ENCODE peak calls at places on chromosome 10, in seven cellular contexts. S is body of pancreas, I is spleen, Y is transverse colon, R is uterus, O is esophagus squamous epithelium, L is GM12878. K is an unnamed sample.

GRCh38 chr10:116770281-116770680 is 27.9 kb upstream of the HSPA12A start:
- DNase-seq in O (no peak), R (no peak), Y (no peak), L (no peak), S (no peak), I (no peak), K (no peak)

GRCh38 chr10:77398986-77399755 is 238.4 kb downstream of the KCNMA1 start:
- DNase-seq in I (no peak), O (no peak), R (no peak), Y (no peak), L (no peak), S (no peak), K (no peak)

GRCh38 chr10:13890617-13891541 is 304.1 kb downstream of the PRPF18 start:
- DNase-seq in L (no peak), S (no peak), I (no peak), R (peak), Y (no peak), O (no peak), K (no peak)

GRCh38 chr10:121592155-121592890 is 5.9 kb downstream of the FGFR2 start:
- DNase-seq in I (peak), O (no peak), Y (no peak), S (no peak), R (no peak), L (no peak), K (peak)

GRCh38 chr10:108904163-108904878 is 1019.0 kb downstream of the XPNPEP1 start:
- DNase-seq in Y (no peak), L (no peak), S (no peak), R (no peak), O (no peak), I (no peak), K (no peak)

GRCh38 chr10:11162828-11163599 is 145.3 kb downstream of the CELF2 start:
- DNase-seq in I (peak), S (no peak), R (no peak), Y (peak), L (peak), O (peak), K (peak)

GRCh38 chr10:14945097-14945496 is 8.8 kb downstream of the DCLRE1C start:
- DNase-seq in O (no peak), S (no peak), I (no peak), R (no peak), L (no peak), Y (no peak), K (no peak)

GRCh38 chr10:91049961-91050360 is 129.1 kb upstream of the ANKRD1 start:
- DNase-seq in R (no peak), L (no peak), Y (no peak), I (no peak), S (no peak), O (no peak), K (no peak)

GRCh38 chr10:47336387-47337134 is 11.6 kb upstream of the RBP3 start:
- DNase-seq in I (no peak), R (no peak), Y (no peak), S (no peak), L (no peak), O (no peak), K (no peak)

GRCh38 chr10:32004161-32004591 is 52.0 kb downstream of the KIF5B start:
- DNase-seq in Y (peak), I (peak), O (no peak), S (peak), L (no peak), R (no peak), K (no peak)

GRCh38 chr10:86388119-86388704 is 21.6 kb upstream of the GRID1 start:
- DNase-seq in L (no peak), R (no peak), Y (no peak), S (no peak), I (no peak), O (no peak), K (peak)

GRCh38 chr10:86390337-86391120 is 23.9 kb upstream of the GRID1 start:
- DNase-seq in R (no peak), O (no peak), S (no peak), I (no peak), Y (no peak), L (no peak), K (no peak)

GRCh38 chr10:86391236-86391840 is 24.7 kb upstream of the GRID1 start:
- DNase-seq in R (no peak), L (no peak), Y (no peak), O (no peak), I (no peak), S (no peak), K (peak)

GRCh38 chr10:86387221-86387794 is 20.7 kb upstream of the GRID1 start:
- DNase-seq in Y (no peak), R (no peak), I (no peak), S (no peak), O (no peak), L (no peak), K (peak)

GRCh38 chr10:86389441-86390193 is 23.0 kb upstream of the GRID1 start:
- DNase-seq in R (peak), O (no peak), I (no peak), Y (peak), L (no peak), S (peak), K (no peak)
- H3K4me3 ChIP-seq in R (peak), O (peak), I (peak), Y (peak), L (peak), S (no peak), K (no peak)

DNA sequence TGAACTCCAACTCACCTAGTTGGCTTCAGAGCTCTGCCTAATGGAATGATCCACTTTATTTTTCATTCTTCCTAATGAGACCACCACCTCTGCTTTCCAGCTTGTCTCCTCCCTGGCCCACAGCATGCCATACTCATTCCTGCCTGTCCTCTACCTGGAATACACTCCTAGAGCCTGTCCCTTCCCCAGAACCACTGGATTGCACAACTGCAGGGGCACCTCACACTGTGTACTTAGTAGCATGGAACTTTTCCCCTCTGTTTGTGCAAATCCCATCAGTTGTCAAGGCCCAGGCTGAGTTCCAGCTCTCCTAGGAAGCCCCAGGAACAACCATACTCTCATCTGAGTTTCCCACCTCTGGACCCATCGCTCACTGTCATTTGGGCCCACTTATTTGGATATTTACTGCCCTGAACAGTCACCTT is 15.6 kb downstream of the ALDH18A1 start:
- DNase-seq in R (no peak), L (no peak), S (no peak), O (no peak), I (no peak), Y (no peak), K (no peak)
- TF ChIP-seq CTCF in R (no peak), L (no peak), S (no peak), O (no peak), I (no peak), Y (no peak), K (no peak)

GRCh38 chr10:35195361-35196306 is 69.0 kb downstream of the CREM start:
- DNase-seq in S (peak), O (no peak), R (peak), L (peak), Y (peak), I (peak), K (peak)

GRCh38 chr10:35194471-35194870 is 67.8 kb downstream of the CREM start:
- DNase-seq in R (no peak), L (no peak), S (no peak), Y (no peak), O (no peak), I (no peak), K (no peak)

GRCh38 chr10:35192645-35193249 is 66.1 kb downstream of the CREM start:
- DNase-seq in I (no peak), S (no peak), L (no peak), O (no peak), R (no peak), Y (no peak), K (no peak)

GRCh38 chr10:35191523-35191922 is 64.9 kb downstream of the CREM start:
- DNase-seq in L (no peak), Y (peak), I (no peak), S (no peak), O (no peak), R (no peak), K (peak)

DNA sequence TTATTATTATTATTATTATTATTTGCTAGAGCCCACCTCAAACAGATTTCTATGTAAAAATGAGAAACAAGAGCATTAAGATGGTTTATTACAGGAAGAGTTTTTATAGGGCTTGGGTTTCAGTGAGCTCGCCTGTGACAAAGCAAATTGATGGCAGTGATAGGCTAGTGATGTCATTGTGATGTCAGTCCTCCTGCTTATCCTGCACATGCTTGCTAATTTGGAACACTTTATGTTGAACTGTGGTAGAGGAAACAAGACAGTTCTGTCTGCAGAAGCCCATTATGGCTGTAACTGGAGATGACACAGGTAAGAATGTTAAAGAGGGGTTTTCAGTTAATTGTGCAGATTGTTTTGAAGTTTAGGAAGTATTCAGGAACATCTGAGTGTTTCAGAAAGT is 68.3 kb downstream of the CREM start:
- DNase-seq in O (no peak), I (no peak), L (no peak), Y (no peak), S (no peak), R (no peak), K (no peak)
- TF ChIP-seq POLR2A in O (no peak), I (no peak), L (no peak), Y (no peak), S (no peak), R (no peak), K (no peak)

GRCh38 chr10:8298871-8299570 is 244.5 kb downstream of the GATA3 start:
- DNase-seq in O (no peak), R (no peak), S (no peak), Y (no peak), I (no peak), L (no peak), K (no peak)
- H3K4me3 ChIP-seq in O (no peak), R (no peak), S (no peak), Y (no peak), I (no peak), L (no peak), K (no peak)

GRCh38 chr10:128735996-128736395 is 609.8 kb upstream of the MKI67 start:
- DNase-seq in I (no peak), Y (no peak), L (no peak), S (no peak), R (no peak), O (no peak), K (no peak)

GRCh38 chr10:128744092-128744491 is 617.9 kb upstream of the MKI67 start:
- DNase-seq in O (no peak), Y (no peak), I (no peak), R (no peak), L (no peak), S (no peak), K (no peak)

GRCh38 chr10:128734734-128735133 is 608.5 kb upstream of the MKI67 start:
- DNase-seq in O (no peak), Y (no peak), L (no peak), R (no peak), I (no peak), S (no peak), K (no peak)

GRCh38 chr10:128734161-128734560 is 607.9 kb upstream of the MKI67 start:
- DNase-seq in Y (no peak), S (no peak), O (no peak), R (no peak), I (no peak), L (no peak), K (no peak)

DNA sequence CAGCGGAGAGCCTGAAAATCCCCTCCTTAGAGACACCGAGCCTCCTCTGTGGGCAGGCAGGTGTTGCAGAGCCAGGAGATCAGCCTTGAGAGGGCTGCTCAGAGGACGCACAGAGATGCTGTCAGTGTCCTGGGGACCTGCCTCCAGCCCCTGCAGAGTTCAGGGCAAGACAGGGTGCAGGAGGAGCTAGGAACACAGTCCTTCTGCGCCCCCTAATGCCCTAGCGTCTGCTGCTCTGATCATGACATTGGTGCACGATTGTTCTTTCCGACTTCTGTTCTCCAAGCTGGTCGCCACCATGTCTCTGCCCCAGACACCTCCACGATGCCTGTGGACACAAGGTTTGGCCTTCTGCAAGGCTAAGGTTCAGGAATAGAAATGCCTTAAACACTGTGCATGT is 613.7 kb upstream of the MKI67 start:
- DNase-seq in Y (no peak), I (no peak), L (no peak), O (no peak), S (no peak), R (no peak), K (no peak)
- TF ChIP-seq CTCF in Y (no peak), I (no peak), L (no peak), O (no peak), S (no peak), R (no peak), K (no peak)

GRCh38 chr10:44959243-44960097 is at the start of gene RASSF4:
- DNase-seq in I (peak), S (peak), Y (peak), R (peak), L (no peak), O (peak), K (peak)
- TF ChIP-seq POLR2A in I (no peak), S (peak), Y (peak), R (peak), L (peak), O (peak), K (peak)

DNA sequence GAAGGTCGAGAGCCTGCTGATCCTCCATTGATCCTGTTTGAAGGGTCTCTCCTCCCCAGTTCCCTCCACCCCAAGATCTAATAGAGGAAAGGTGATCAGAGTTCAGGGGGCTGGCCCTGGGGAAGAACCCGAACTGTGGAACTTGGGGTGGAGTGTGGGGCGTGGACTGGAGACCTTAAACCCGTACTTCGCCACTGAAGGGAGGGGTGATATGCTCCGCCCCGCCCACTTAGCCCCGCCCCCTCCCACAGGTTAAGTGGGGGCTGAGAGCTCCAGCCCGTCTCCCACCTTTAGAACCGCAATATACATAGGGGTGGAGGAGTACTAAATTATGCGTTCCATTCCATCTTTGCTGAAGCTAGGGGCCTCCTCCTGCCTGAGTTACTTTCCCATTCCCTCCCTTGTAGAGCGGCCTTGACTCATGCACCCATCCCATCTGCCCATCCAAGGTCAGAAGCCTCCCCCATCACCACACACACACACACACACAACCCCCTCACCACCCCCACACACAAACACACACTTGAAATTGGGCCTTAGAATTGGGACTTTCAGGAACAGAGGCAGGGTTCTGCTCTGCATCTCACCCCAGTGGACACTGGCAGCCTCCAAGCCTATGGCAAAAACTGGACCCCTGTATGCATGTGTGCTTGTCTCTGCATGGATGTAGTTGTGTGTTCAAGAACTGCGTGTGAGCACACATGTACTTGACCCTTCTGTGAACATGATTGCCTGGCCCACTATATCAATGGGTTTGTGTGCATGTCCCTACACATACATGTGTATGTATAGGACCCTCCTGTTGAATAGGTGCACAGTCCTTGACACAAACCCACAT is 991 bp downstream of the SEMA4G start:
- DNase-seq in I (peak), Y (peak), O (no peak), R (no peak), S (peak), L (no peak), K (no peak)
- H3K4me3 ChIP-seq in I (peak), Y (peak), O (peak), R (peak), S (peak), L (no peak), K (no peak)

K was measured in lower leg skin.